ENCODE peak calls at places on chromosome 20, in eight cellular contexts. S is HCT116, R is GM23338, Z is neural progenitor cell, L is PC-3, K is MM.1S, V is hepatocyte, Y is SK-N-SH. J is an unnamed sample.

GRCh38 chr20:59403261-59403961 is 103.0 kb downstream of the EDN3 start:
- DNase-seq in S (no peak), R (peak; percentile 75), Z (peak; percentile 87), L (peak; percentile 52), K (peak; percentile 33), V (peak; percentile 79), Y (peak; percentile 95), J (peak; percentile 39)

GRCh38 chr20:13831476-13831875 is 46.6 kb downstream of the NDUFAF5 start:
- DNase-seq in S (no peak), R (no peak), Z (no peak), L (no peak), K (no peak), V (no peak), Y (no peak), J (no peak)

GRCh38 chr20:45919951-45920794 is 8.2 kb upstream of the PLTP start:
- DNase-seq in S (no peak), R (no peak), Z (no peak), L (no peak), K (no peak), V (no peak), Y (peak; percentile 65), J (no peak)

GRCh38 chr20:25032065-25032477 is 25.9 kb downstream of the ACSS1 start:
- DNase-seq in S (no peak), R (peak; percentile 14), Z (no peak), L (no peak), K (no peak), V (no peak), Y (no peak), J (no peak)

GRCh38 chr20:7375905-7376304 is 564.4 kb downstream of the HAO1 start:
- DNase-seq in S (peak; percentile 2), R (peak; percentile 44), Z (peak; percentile 50), L (peak; percentile 73), K (peak; percentile 43), V (peak; percentile 43), Y (no peak), J (peak; percentile 41)

GRCh38 chr20:50309280-50309763 is 118.7 kb downstream of the CEBPB start:
- DNase-seq in S (no peak), R (no peak), Z (no peak), L (no peak), K (no peak), V (no peak), Y (no peak), J (no peak)

GRCh38 chr20:32777177-32777956 is 15.2 kb downstream of the DNMT3B start:
- DNase-seq in S (no peak), R (no peak), Z (peak; percentile 39), L (no peak), K (no peak), V (no peak), Y (no peak), J (no peak)

GRCh38 chr20:38286586-38287502 is 17.1 kb upstream of the BPI start:
- DNase-seq in S (no peak), R (no peak), Z (no peak), L (no peak), K (no peak), V (no peak), Y (no peak), J (no peak)

GRCh38 chr20:49724637-49725606 is 11.2 kb upstream of the B4GALT5 start:
- DNase-seq in S (no peak), R (no peak), Z (no peak), L (peak; percentile 38), K (no peak), V (no peak), Y (no peak), J (peak; percentile 44)

GRCh38 chr20:43925786-43926185 is 11.1 kb downstream of the TOX2 start:
- DNase-seq in S (no peak), R (no peak), Z (no peak), L (peak; percentile 52), K (no peak), V (no peak), Y (peak; percentile 67), J (no peak)

GRCh38 chr20:48042628-48043027 is 257.3 kb upstream of the SULF2 start:
- DNase-seq in S (no peak), R (no peak), Z (no peak), L (no peak), K (no peak), V (no peak), Y (no peak), J (no peak)

GRCh38 chr20:38790210-38791053 is 15.1 kb upstream of the PPP1R16B start:
- DNase-seq in S (peak; percentile 68), R (peak; percentile 92), Z (peak; percentile 79), L (peak; percentile 69), K (no peak), V (peak; percentile 63), Y (peak; percentile 51), J (peak; percentile 53)

GRCh38 chr20:9068232-9068781 is 580 bp upstream of the PLCB4 start:
- DNase-seq in S (no peak), R (peak; percentile 75), Z (peak; percentile 89), L (peak; percentile 69), K (no peak), V (peak; percentile 75), Y (peak; percentile 92), J (no peak)

GRCh38 chr20:40689943-40690835 is 1.2 kb upstream of the MAFB start:
- DNase-seq in S (peak; percentile 51), R (peak; percentile 93), Z (peak; percentile 96), L (peak; percentile 75), K (peak; percentile 90), V (peak; percentile 95), Y (peak; percentile 89), J (peak; percentile 71)

GRCh38 chr20:50415516-50416268 is 94.5 kb upstream of the PTPN1 start:
- DNase-seq in S (peak; percentile 50), R (peak; percentile 46), Z (peak; percentile 38), L (peak; percentile 95), K (no peak), V (peak; percentile 70), Y (peak; percentile 79), J (no peak)

GRCh38 chr20:21238818-21239530 is 64.2 kb upstream of the XRN2 start:
- DNase-seq in S (no peak), R (no peak), Z (no peak), L (no peak), K (no peak), V (no peak), Y (no peak), J (no peak)
- TF ChIP-seq EZH2phosphoT487 in S (no peak), R (no peak), Z (no peak), L (no peak), K (no peak), V (no peak), Y (no peak), J (no peak)

GRCh38 chr20:62116558-62117361 is 5.5 kb upstream of the LSM14B start:
- DNase-seq in S (no peak), R (no peak), Z (no peak), L (no peak), K (no peak), V (no peak), Y (no peak), J (no peak)

GRCh38 chr20:62119101-62119500 is 3.2 kb upstream of the LSM14B start:
- DNase-seq in S (no peak), R (no peak), Z (no peak), L (no peak), K (no peak), V (no peak), Y (no peak), J (no peak)

GRCh38 chr20:62118113-62119043 is 3.9 kb upstream of the LSM14B start:
- DNase-seq in S (no peak), R (no peak), Z (no peak), L (no peak), K (no peak), V (no peak), Y (no peak), J (no peak)

GRCh38 chr20:62117362-62117646 is 5.0 kb upstream of the LSM14B start:
- DNase-seq in S (no peak), R (no peak), Z (peak; percentile 83), L (no peak), K (no peak), V (no peak), Y (peak; percentile 85), J (no peak)

GRCh38 chr20:62117658-62118057 is 4.6 kb upstream of the LSM14B start:
- DNase-seq in S (no peak), R (no peak), Z (peak; percentile 34), L (no peak), K (peak; percentile 66), V (no peak), Y (no peak), J (peak; percentile 55)
- H2AFZ ChIP-seq in S (no peak overlapping the region), R (no peak overlapping the region), Z (no peak overlapping the region), L (no peak overlapping the region), K (peak overlapping the region; percentile 41), V (no peak overlapping the region), Y (no peak overlapping the region), J (no peak overlapping the region)

DNA sequence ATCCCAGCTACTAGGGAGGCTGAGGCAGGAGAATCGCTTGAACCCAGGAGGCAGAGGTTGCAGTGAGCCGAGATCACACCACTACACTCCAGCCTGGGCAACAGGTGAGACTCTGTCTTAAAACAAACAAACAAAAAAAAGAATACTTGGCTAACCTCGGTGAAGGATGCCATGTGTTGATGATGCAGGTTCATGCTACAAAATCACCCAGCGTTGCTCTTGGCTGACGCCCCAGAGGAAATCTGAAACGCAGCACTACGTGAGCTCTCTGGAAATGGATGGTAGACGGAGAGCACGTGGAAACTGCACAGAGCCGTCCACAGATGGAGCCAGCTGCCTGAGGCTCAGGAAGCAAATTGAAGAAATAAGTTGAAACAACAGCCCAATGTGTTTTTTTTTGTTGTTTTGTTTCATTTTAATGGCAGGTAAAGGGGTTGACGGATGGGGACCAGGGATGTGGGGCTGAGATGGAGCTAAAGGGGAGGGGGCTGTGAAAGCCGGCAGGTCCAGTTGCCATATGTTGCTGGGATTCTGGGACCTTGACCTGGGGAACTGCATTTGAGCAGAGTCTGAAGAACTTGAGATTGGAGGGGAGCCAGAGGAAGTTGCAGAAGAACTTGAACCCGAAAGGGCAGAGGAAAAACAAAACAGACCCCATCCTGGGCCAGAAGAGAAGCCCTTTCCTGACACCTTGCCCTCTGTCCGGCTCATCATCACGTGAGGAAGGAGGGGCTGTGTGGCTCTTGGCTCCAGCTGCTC is 12.8 kb upstream of the MANBAL start:
- DNase-seq in S (no peak), R (no peak), Z (no peak), L (peak; percentile 28), K (peak; percentile 41), V (peak; percentile 74), Y (peak; percentile 63), J (peak; percentile 64)
- TF ChIP-seq CTCF in S (no peak), R (no peak), Z (no peak), L (peak; percentile 45), K (peak; percentile 48), V (peak; percentile 59), Y (peak; percentile 41), J (peak; percentile 49)

GRCh38 chr20:31682927-31683326 is 39.7 kb downstream of the BCL2L1 start:
- DNase-seq in S (no peak), R (no peak), Z (no peak), L (no peak), K (no peak), V (no peak), Y (no peak), J (no peak)

GRCh38 chr20:31685853-31686641 is 36.6 kb downstream of the BCL2L1 start:
- DNase-seq in S (no peak), R (no peak), Z (no peak), L (peak; percentile 1), K (no peak), V (no peak), Y (no peak), J (no peak)

GRCh38 chr20:31682352-31682751 is 40.3 kb downstream of the BCL2L1 start:
- DNase-seq in S (no peak), R (no peak), Z (no peak), L (peak; percentile 1), K (no peak), V (no peak), Y (no peak), J (no peak)

GRCh38 chr20:31681769-31682168 is 40.9 kb downstream of the BCL2L1 start:
- DNase-seq in S (no peak), R (no peak), Z (no peak), L (peak; percentile 1), K (no peak), V (no peak), Y (no peak), J (no peak)

GRCh38 chr20:31684153-31685003 is 38.3 kb downstream of the BCL2L1 start:
- DNase-seq in S (no peak), R (no peak), Z (no peak), L (peak; percentile 1), K (peak; percentile 54), V (peak; percentile 7), Y (no peak), J (peak; percentile 95)
- TF ChIP-seq EZH2phosphoT487 in S (no peak), R (no peak), Z (no peak), L (no peak), K (no peak), V (no peak), Y (no peak), J (no peak)

J was measured in OCI-LY7.